ENCODE peak calls at places on chromosomes 5 and 9, in eight cellular contexts. One of them, this sample, is unnamed.

GRCh38 chr9:132970306-132971062 is 8.0 kb upstream of the GFI1B start:
- DNase-seq in Right ventricle myocardium inferior: no peak
- DNase-seq in H9: no peak
- DNase-seq in DMS153: no peak
- DNase-seq in H1: no peak
- DNase-seq in NCI-H1105: no peak
- DNase-seq in LoVo: peak
- DNase-seq in memory B cell: no peak
- DNase-seq in this sample: no peak

GRCh38 chr9:99231708-99232107 is 9.6 kb downstream of the SEC61B start:
- DNase-seq in Right ventricle myocardium inferior: no peak
- DNase-seq in H9: no peak
- DNase-seq in DMS153: no peak
- DNase-seq in H1: no peak
- DNase-seq in NCI-H1105: no peak
- DNase-seq in LoVo: no peak
- DNase-seq in memory B cell: peak
- DNase-seq in this sample: no peak

GRCh38 chr9:27470291-27470805 is 53.7 kb upstream of the IFNK start:
- DNase-seq in Right ventricle myocardium inferior: no peak
- DNase-seq in H9: no peak
- DNase-seq in DMS153: no peak
- DNase-seq in H1: no peak
- DNase-seq in NCI-H1105: no peak
- DNase-seq in LoVo: no peak
- DNase-seq in memory B cell: no peak
- DNase-seq in this sample: no peak

GRCh38 chr5:113081881-113082546 is 105.4 kb downstream of the DCP2 start:
- DNase-seq in Right ventricle myocardium inferior: no peak
- DNase-seq in H9: no peak
- DNase-seq in DMS153: no peak
- DNase-seq in H1: no peak
- DNase-seq in NCI-H1105: no peak
- DNase-seq in LoVo: peak
- DNase-seq in memory B cell: no peak
- DNase-seq in this sample: peak

GRCh38 chr5:151895660-151896040 is 29.0 kb downstream of the GLRA1 start:
- DNase-seq in Right ventricle myocardium inferior: no peak
- DNase-seq in H9: no peak
- DNase-seq in DMS153: no peak
- DNase-seq in H1: no peak
- DNase-seq in NCI-H1105: no peak
- DNase-seq in LoVo: no peak
- DNase-seq in memory B cell: no peak
- DNase-seq in this sample: no peak

GRCh38 chr5:180336234-180337020 is 16.7 kb downstream of the GFPT2 start:
- DNase-seq in Right ventricle myocardium inferior: no peak
- DNase-seq in H9: no peak
- DNase-seq in DMS153: no peak
- DNase-seq in H1: no peak
- DNase-seq in NCI-H1105: no peak
- DNase-seq in LoVo: no peak
- DNase-seq in memory B cell: no peak
- DNase-seq in this sample: no peak

GRCh38 chr5:43432486-43433365 is 20.5 kb upstream of the CCL28 start:
- DNase-seq in Right ventricle myocardium inferior: no peak
- DNase-seq in H9: no peak
- DNase-seq in DMS153: peak
- DNase-seq in H1: no peak
- DNase-seq in NCI-H1105: no peak
- DNase-seq in LoVo: peak
- DNase-seq in memory B cell: no peak
- DNase-seq in this sample: peak

GRCh38 chr5:21931076-21931475 is 922.1 kb downstream of the CDH12 start:
- DNase-seq in Right ventricle myocardium inferior: no peak
- DNase-seq in H9: no peak
- DNase-seq in DMS153: no peak
- DNase-seq in H1: no peak
- DNase-seq in NCI-H1105: peak
- DNase-seq in LoVo: no peak
- DNase-seq in memory B cell: no peak
- DNase-seq in this sample: no peak

GRCh38 chr9:78973906-78974305 is 597.9 kb upstream of the TLE4 start:
- DNase-seq in Right ventricle myocardium inferior: no peak
- DNase-seq in H9: no peak
- DNase-seq in DMS153: no peak
- DNase-seq in H1: no peak
- DNase-seq in NCI-H1105: no peak
- DNase-seq in LoVo: peak
- DNase-seq in memory B cell: no peak
- DNase-seq in this sample: no peak

GRCh38 chr5:145983461-145983860 is 47.1 kb downstream of the SH3RF2 start:
- DNase-seq in Right ventricle myocardium inferior: no peak
- DNase-seq in H9: no peak
- DNase-seq in DMS153: no peak
- DNase-seq in H1: no peak
- DNase-seq in NCI-H1105: no peak
- DNase-seq in LoVo: no peak
- DNase-seq in memory B cell: no peak
- DNase-seq in this sample: no peak

GRCh38 chr5:43010956-43011355 is 29.2 kb downstream of the ANXA2R start:
- DNase-seq in Right ventricle myocardium inferior: no peak
- DNase-seq in H9: no peak
- DNase-seq in DMS153: no peak
- DNase-seq in H1: no peak
- DNase-seq in NCI-H1105: no peak
- DNase-seq in LoVo: no peak
- DNase-seq in memory B cell: no peak
- DNase-seq in this sample: no peak

GRCh38 chr5:150576449-150576949 is 64.0 kb upstream of the SYNPO start:
- DNase-seq in Right ventricle myocardium inferior: peak
- DNase-seq in H9: no peak
- DNase-seq in DMS153: no peak
- DNase-seq in H1: no peak
- DNase-seq in NCI-H1105: no peak
- DNase-seq in LoVo: no peak
- DNase-seq in memory B cell: no peak
- DNase-seq in this sample: no peak

GRCh38 chr5:61346511-61346910 is 14.5 kb downstream of the ZSWIM6 start:
- DNase-seq in Right ventricle myocardium inferior: no peak
- DNase-seq in H9: no peak
- DNase-seq in DMS153: no peak
- DNase-seq in H1: no peak
- DNase-seq in NCI-H1105: no peak
- DNase-seq in LoVo: no peak
- DNase-seq in memory B cell: no peak
- DNase-seq in this sample: no peak

GRCh38 chr9:29212590-29213373 is 1639.5 kb upstream of the C9orf72 start:
- DNase-seq in Right ventricle myocardium inferior: no peak
- DNase-seq in H9: peak
- DNase-seq in DMS153: no peak
- DNase-seq in H1: no peak
- DNase-seq in NCI-H1105: peak
- DNase-seq in LoVo: no peak
- DNase-seq in memory B cell: no peak
- DNase-seq in this sample: no peak

This sample was measured in fibroblast of the conjunctiva.